ENCODE peak calls at places on chromosomes 3 and 15, in nine cellular contexts. V is foreskin melanocyte; X is posterior vena cava; P is HFFc6; T is effector memory CD8-positive, alpha-beta T cell; A is mucosa of gallbladder; D is epithelial cell of esophagus; U is effector CD4-positive, alpha-beta T cell; N is NCI-H146. H is an unnamed sample.
A peak's percentile ranks its signal among the peaks of the same experiment; 100 is the strongest.

GRCh38 chr3:49098429-49098828 is 4.6 kb upstream of the QRICH1 start:
- DNase-seq in V (no peak), X (no peak), P (no peak), T (no peak), A (no peak), D (peak; percentile 47), U (no peak), N (no peak), H (no peak)

GRCh38 chr3:51997935-51998596 is 2.4 kb upstream of the RPL29 start:
- DNase-seq in V (no peak), X (no peak), P (no peak), T (no peak), A (no peak), D (peak; percentile 84), U (no peak), N (peak; percentile 11), H (peak; percentile 65)

GRCh38 chr3:27253831-27254230 is 115.4 kb downstream of the NEK10 start:
- DNase-seq in V (peak; percentile 29), X (no peak), P (peak; percentile 23), T (no peak), A (peak; percentile 24), D (peak; percentile 76), U (no peak), N (peak; percentile 52), H (peak; percentile 51)

GRCh38 chr15:92970656-92971055 is 70.5 kb downstream of the CHD2 start:
- DNase-seq in V (no peak), X (no peak), P (peak; percentile 9), T (no peak), A (no peak), D (no peak), U (no peak), N (no peak), H (no peak)

GRCh38 chr3:25289663-25290062 is 138.4 kb upstream of the RARB start:
- DNase-seq in V (no peak), X (no peak), P (no peak), T (no peak), A (no peak), D (no peak), U (no peak), N (no peak), H (no peak)

GRCh38 chr3:51929420-51930003 is 12.2 kb downstream of the RRP9 start:
- DNase-seq in V (no peak), X (no peak), P (no peak), T (no peak), A (no peak), D (peak; percentile 36), U (no peak), N (no peak), H (no peak)

GRCh38 chr3:66186545-66186944 is 34.3 kb upstream of the SLC25A26 start:
- DNase-seq in V (no peak), X (no peak), P (no peak), T (no peak), A (no peak), D (no peak), U (no peak), N (no peak), H (no peak)

GRCh38 chr3:8571256-8571655 is 69.6 kb downstream of the LMCD1 start:
- DNase-seq in V (no peak), X (no peak), P (no peak), T (no peak), A (no peak), D (peak; percentile 20), U (no peak), N (no peak), H (no peak)

GRCh38 chr3:71652786-71653419 is 69.4 kb upstream of the FOXP1 start:
- DNase-seq in V (peak; percentile 29), X (no peak), P (peak; percentile 43), T (no peak), A (peak; percentile 31), D (peak; percentile 58), U (no peak), N (peak; percentile 68), H (peak; percentile 59)

GRCh38 chr15:31083394-31083790 is 18.1 kb downstream of the TRPM1 start:
- DNase-seq in V (no peak), X (no peak), P (no peak), T (no peak), A (peak; percentile 45), D (no peak), U (no peak), N (peak; percentile 14), H (peak; percentile 16)

GRCh38 chr3:46090161-46090591 is 62.9 kb upstream of the XCR1 start:
- DNase-seq in V (peak; percentile 46), X (no peak), P (no peak), T (no peak), A (no peak), D (peak; percentile 87), U (no peak), N (no peak), H (no peak)

GRCh38 chr15:98889930-98890695 is 117.5 kb downstream of the PGPEP1L start:
- DNase-seq in V (no peak), X (no peak), P (peak; percentile 79), T (no peak), A (no peak), D (peak; percentile 94), U (no peak), N (no peak), H (peak; percentile 19)

GRCh38 chr3:127799476-127800222 is 22.7 kb downstream of the MGLL start:
- DNase-seq in V (no peak), X (no peak), P (peak; percentile 90), T (no peak), A (no peak), D (peak; percentile 96), U (no peak), N (no peak), H (no peak)

GRCh38 chr3:83968386-83968785 is 990.4 kb upstream of the CADM2 start:
- DNase-seq in V (no peak), X (no peak), P (no peak), T (no peak), A (no peak), D (no peak), U (no peak), N (no peak), H (peak; percentile 32)

GRCh38 chr3:137110392-137110996 is 152.7 kb downstream of the IL20RB start:
- DNase-seq in V (no peak), X (no peak), P (peak; percentile 29), T (no peak), A (no peak), D (peak; percentile 43), U (no peak), N (peak; percentile 22), H (peak; percentile 67)

GRCh38 chr15:25900901-25901300 is 37.8 kb upstream of the ATP10A start:
- DNase-seq in V (no peak), X (no peak), P (peak; percentile 31), T (no peak), A (no peak), D (peak; percentile 93), U (no peak), N (no peak), H (no peak)

GRCh38 chr3:31922962-31923361 is 58.1 kb downstream of the OSBPL10 start:
- DNase-seq in V (no peak), X (no peak), P (no peak), T (no peak), A (no peak), D (no peak), U (no peak), N (no peak), H (peak; percentile 1)

GRCh38 chr15:22891426-22892210 is 53.2 kb downstream of the NIPA2 start:
- DNase-seq in V (no peak), X (peak; percentile 74), P (no peak), T (no peak), A (no peak), D (no peak), U (no peak), N (no peak), H (no peak)

H was measured in DMS53.